ENCODE peak calls at places on chromosomes 2 and 18, in six cellular contexts. Y, G, P, E, X and J are unnamed samples. For H3K36me3, the result is how much of the 10 kb centered on the place peaks cover.

GRCh38 chr2:217186565-217187218 is 326.8 kb upstream of the TNP1 start:
- DNase-seq in Y (peak), G (peak), P (peak), E (peak), X (no peak), J (no peak)

GRCh38 chr2:24382363-24383021 is 22.2 kb upstream of the ITSN2 start:
- DNase-seq in Y (peak), G (peak), P (peak), E (peak), X (peak), J (peak)

GRCh38 chr2:96091711-96092579 is 24.4 kb downstream of the ADRA2B start:
- DNase-seq in Y (peak), G (no peak), P (no peak), E (peak), X (peak), J (no peak)

GRCh38 chr18:10530852-10531251 is 5.0 kb downstream of the NAPG start:
- DNase-seq in Y (no peak), G (no peak), P (no peak), E (no peak), X (peak), J (no peak)

GRCh38 chr18:48152549-48152948 is 222.1 kb upstream of the SMAD2 start:
- DNase-seq in Y (no peak), G (no peak), P (peak), E (no peak), X (peak), J (no peak)

GRCh38 chr2:36921984-36922383 is 44.4 kb downstream of the STRN start:
- DNase-seq in Y (no peak), G (no peak), P (no peak), E (no peak), X (no peak), J (no peak)

GRCh38 chr2:240510513-240511210 is 47.1 kb downstream of the ANKMY1 start:
- DNase-seq in Y (no peak), G (no peak), P (no peak), E (peak), X (no peak), J (no peak)

GRCh38 chr2:231615058-231615671 is 22.5 kb downstream of the TEX44 start:
- DNase-seq in Y (no peak), G (no peak), P (no peak), E (no peak), X (no peak), J (no peak)

GRCh38 chr18:58657081-58657480 is 14.2 kb upstream of the MALT1 start:
- DNase-seq in Y (no peak), G (no peak), P (no peak), E (no peak), X (no peak), J (no peak)

GRCh38 chr2:136527560-136527959 is 237.8 kb upstream of the THSD7B start:
- DNase-seq in Y (no peak), G (no peak), P (peak), E (no peak), X (peak), J (no peak)

GRCh38 chr2:200399046-200399445 is 92.6 kb downstream of the SPATS2L start:
- DNase-seq in Y (no peak), G (no peak), P (no peak), E (no peak), X (peak), J (no peak)

GRCh38 chr2:196066794-196067382 is 1.7 kb downstream of the DNAH7 start:
- DNase-seq in Y (no peak), G (no peak), P (no peak), E (no peak), X (peak), J (no peak)

GRCh38 chr2:63719052-63719451 is 122.6 kb upstream of the UGP2 start:
- DNase-seq in Y (no peak), G (no peak), P (no peak), E (no peak), X (no peak), J (no peak)

GRCh38 chr2:36433311-36434217 is 78.0 kb downstream of the CRIM1 start:
- DNase-seq in Y (no peak), G (peak), P (peak), E (no peak), X (peak), J (no peak)

GRCh38 chr18:48886520-48887293 is 64.1 kb downstream of the SMAD7 start:
- DNase-seq in Y (no peak), G (no peak), P (no peak), E (no peak), X (no peak), J (no peak)

GRCh38 chr2:10932345-10933151 is 20.8 kb downstream of the KCNF1 start:
- DNase-seq in Y (no peak), G (no peak), P (no peak), E (no peak), X (no peak), J (no peak)

GRCh38 chr2:19124135-19124534 is 234.3 kb downstream of the OSR1 start:
- DNase-seq in Y (no peak), G (no peak), P (no peak), E (no peak), X (peak), J (no peak)

GRCh38 chr2:168165418-168165817 is 82.0 kb downstream of the STK39 start:
- DNase-seq in Y (no peak), G (no peak), P (no peak), E (no peak), X (no peak), J (no peak)

GRCh38 chr2:189751080-189751658 is 11.4 kb downstream of the OSGEPL1 start:
- DNase-seq in Y (no peak), G (no peak), P (peak), E (peak), X (peak), J (peak)

GRCh38 chr2:119286661-119287060 is 63.0 kb downstream of the STEAP3 start:
- DNase-seq in Y (no peak), G (no peak), P (no peak), E (no peak), X (no peak), J (no peak)

GRCh38 chr2:12217206-12217605 is 470.8 kb downstream of the LPIN1 start:
- DNase-seq in Y (no peak), G (no peak), P (no peak), E (no peak), X (no peak), J (no peak)
- TF ChIP-seq CTCF in Y (no peak), G (no peak), P (no peak), E (no peak), X (no peak), J (no peak)

GRCh38 chr2:227813562-227814353 is at the start of gene CCL20:
- DNase-seq in Y (no peak), G (no peak), P (no peak), E (no peak), X (peak), J (no peak)

GRCh38 chr2:227817336-227817735 is 3.7 kb downstream of the CCL20 start:
- DNase-seq in Y (no peak), G (no peak), P (no peak), E (no peak), X (no peak), J (no peak)

GRCh38 chr2:227813229-227813561 is 447 bp upstream of the CCL20 start:
- DNase-seq in Y (no peak), G (no peak), P (no peak), E (no peak), X (no peak), J (no peak)

GRCh38 chr2:227816507-227817274 is 3.0 kb downstream of the CCL20 start:
- DNase-seq in Y (no peak), G (no peak), P (no peak), E (no peak), X (no peak), J (no peak)

DNA sequence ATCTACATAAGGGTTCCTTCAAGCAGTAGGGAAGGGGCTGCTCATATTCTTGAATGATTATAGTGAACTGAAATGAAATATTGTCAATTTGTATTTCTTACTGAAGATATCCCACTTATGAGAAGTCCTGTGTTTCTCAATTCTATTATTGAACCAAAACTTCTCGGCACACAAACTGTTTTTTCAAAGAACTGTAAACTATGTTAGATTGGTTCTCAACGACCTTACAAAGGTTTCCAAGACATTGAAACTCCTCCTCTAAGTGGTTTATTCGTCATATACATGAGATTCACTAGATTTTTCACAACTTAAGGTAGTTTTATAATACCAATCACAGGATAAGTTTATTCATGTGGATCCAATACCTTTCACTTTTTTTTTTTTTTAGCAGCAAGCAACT is 1.4 kb downstream of the CCL20 start:
- DNase-seq in Y (no peak), G (no peak), P (no peak), E (no peak), X (no peak), J (no peak)
- H3K4me3 ChIP-seq in Y (no peak), G (no peak), P (no peak), E (no peak), X (peak), J (no peak)

DNA sequence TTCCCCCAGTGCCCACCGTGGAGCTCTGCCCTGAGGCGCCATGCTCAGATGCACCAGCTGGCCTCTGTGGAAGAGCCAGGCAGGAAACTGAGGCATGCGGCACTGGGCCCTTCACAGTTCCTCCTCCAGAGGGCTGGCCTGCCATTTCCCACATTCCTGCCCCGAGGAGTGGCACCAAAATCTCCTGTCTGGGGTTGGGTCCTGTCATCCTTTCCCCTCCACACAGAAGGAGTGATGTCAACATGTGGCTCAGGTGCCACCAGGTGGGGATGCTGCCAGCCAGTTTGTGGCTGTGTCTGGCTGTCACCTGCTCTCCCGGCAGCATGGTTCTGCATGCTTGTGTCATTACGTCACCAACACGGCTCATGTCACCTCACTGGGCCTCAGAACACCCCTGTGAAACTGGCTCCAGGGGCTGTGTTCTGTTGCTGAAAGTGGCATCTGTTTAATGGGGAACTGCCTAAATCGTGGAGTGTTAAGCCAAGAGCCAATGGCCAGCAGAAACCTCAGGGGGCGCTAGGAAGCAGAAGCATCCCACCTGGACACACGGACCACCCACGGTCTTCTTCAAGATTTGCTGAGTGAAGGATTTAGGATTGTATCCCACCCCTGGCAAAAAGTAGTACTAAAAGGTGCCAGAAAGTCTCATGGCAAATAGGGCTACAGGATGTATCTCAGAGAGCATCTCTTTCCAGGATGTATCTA is 51.3 kb downstream of the ZAP70 start:
- DNase-seq in Y (no peak), G (no peak), P (no peak), E (no peak), X (no peak), J (no peak)
- H3K36me3 ChIP-seq in Y (under half), G (half or more), P (under half), E (half or more), X (under half), J (under half)

GRCh38 chr18:24402209-24402785 is 4.7 kb upstream of the OSBPL1A start:
- DNase-seq in Y (no peak), G (no peak), P (peak), E (no peak), X (no peak), J (no peak)
- TF ChIP-seq CTCF in Y (no peak), G (peak), P (no peak), E (no peak), X (peak), J (no peak)

GRCh38 chr2:163888591-163888990 is 152.8 kb upstream of the FIGN start:
- DNase-seq in Y (no peak), G (no peak), P (no peak), E (no peak), X (no peak), J (no peak)
- H3K4me3 ChIP-seq in Y (no peak), G (no peak), P (no peak), E (no peak), X (no peak), J (no peak)

DNA sequence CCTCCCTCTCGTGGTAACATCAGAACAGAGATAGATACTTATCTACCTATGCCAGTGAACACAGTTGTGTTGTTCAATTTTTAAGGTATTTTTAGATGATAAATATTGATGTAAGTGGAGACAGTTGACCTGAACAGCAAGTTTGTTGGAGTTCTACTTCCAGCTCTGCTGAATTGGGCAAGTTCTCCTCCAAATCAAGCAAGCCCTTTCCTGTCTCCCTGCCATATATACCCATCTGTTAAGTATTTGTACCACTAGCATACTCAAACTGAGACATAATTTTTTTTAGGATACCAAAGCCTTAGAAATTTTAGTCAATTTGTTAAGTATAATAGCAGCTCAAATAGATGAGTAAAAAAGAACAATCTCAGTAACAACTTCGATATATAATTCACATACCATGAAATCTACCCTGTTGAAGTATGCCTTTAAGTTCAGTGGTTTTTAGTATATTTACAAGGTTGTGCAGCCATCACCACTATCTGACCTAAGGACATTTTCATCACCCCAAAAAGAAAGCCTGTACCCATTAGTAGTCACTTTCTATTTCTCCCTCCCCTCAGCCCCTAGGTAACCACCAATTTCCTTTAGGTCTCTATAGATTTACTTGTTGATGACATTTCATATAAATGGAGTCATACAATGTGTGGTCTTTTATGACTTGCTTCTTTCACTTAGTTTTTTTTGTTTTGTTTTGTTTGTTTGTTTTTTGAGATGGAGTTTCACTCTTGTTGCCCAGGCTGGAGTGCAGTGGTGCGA is 61.8 kb downstream of the COX7A2L start:
- DNase-seq in Y (no peak), G (no peak), P (no peak), E (no peak), X (no peak), J (no peak)
- H3K36me3 ChIP-seq in Y (under half), G (half or more), P (under half), E (under half), X (under half), J (under half)

GRCh38 chr2:109615637-109616144 is 1.5 kb downstream of the SOWAHC start:
- DNase-seq in Y (no peak), G (no peak), P (no peak), E (no peak), X (no peak), J (no peak)
- TF ChIP-seq CTCF in Y (no peak), G (no peak), P (no peak), E (no peak), X (peak), J (no peak)

GRCh38 chr2:89780318-89780717 is 1088.8 kb downstream of the RPIA start:
- DNase-seq in Y (no peak), G (no peak), P (no peak), E (no peak), X (no peak), J (no peak)
- H3K4me3 ChIP-seq in Y (no peak), G (no peak), P (no peak), E (no peak), X (no peak), J (no peak)

GRCh38 chr2:3543023-3543683 is 15.0 kb downstream of the RNASEH1 start:
- DNase-seq in Y (no peak), G (no peak), P (no peak), E (no peak), X (no peak), J (no peak)
- H3K36me3 ChIP-seq in Y (under half), G (half or more), P (under half), E (under half), X (under half), J (half or more)

DNA sequence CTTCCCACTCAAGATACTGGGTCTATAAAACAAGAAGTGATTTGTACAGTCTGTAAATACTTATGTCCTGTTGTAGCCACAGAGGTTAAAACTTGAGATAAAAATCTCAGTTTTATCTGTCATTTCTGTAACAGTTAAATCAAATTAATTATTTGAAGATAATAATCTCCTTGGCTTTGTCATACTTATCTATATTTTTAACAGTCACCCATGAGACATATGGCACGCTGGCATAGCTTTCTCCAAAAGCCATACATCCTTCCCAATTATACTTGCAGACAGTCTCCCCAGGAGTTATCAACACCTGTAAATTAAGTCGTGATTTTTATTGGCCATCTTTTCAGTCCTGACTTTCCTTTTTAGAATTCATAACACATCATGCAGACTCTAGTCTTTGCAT is 68.9 kb upstream of the UNC80 start:
- DNase-seq in Y (no peak), G (no peak), P (no peak), E (no peak), X (no peak), J (no peak)
- TF ChIP-seq CTCF in Y (no peak), G (no peak), P (no peak), E (no peak), X (no peak), J (no peak)